ENCODE peak calls at places on chromosomes 7 and 10, in five cellular contexts. R is HuH-7.5, D is aorta, M is WTC11, N is Kasumi-1. P is an unnamed sample.

GRCh38 chr10:114680557-114681117 is 22.6 kb upstream of the ABLIM1 start:
- DNase-seq in D (no peak), M (no peak), N (no peak), R (no peak), P (no peak)

GRCh38 chr10:69316313-69317059 is 38.2 kb downstream of the HK1 start:
- DNase-seq in D (no peak), M (no peak), R (no peak), N (no peak), P (no peak)

GRCh38 chr7:133782470-133782869 is 344.7 kb upstream of the LRGUK start:
- DNase-seq in R (no peak), M (no peak), D (no peak), N (no peak), P (no peak)

GRCh38 chr7:74544706-74545469 is 91.2 kb downstream of the GTF2IRD1 start:
- DNase-seq in D (no peak), M (peak; percentile 65), N (peak; percentile 91), R (peak; percentile 42), P (peak; percentile 40)

GRCh38 chr10:58041901-58042300 is 225.8 kb downstream of the IPMK start:
- DNase-seq in M (no peak), D (no peak), N (no peak), R (no peak), P (no peak)

GRCh38 chr7:124922200-124922599 is 7.4 kb downstream of the POT1 start:
- DNase-seq in M (no peak), N (no peak), D (no peak), R (no peak), P (no peak)

GRCh38 chr10:17214991-17215781 is 12.9 kb upstream of the VIM start:
- DNase-seq in M (no peak), D (no peak), N (peak; percentile 37), R (no peak), P (no peak)

GRCh38 chr10:61992683-61993629 is 91.5 kb downstream of the ARID5B start:
- DNase-seq in D (peak; percentile 73), N (no peak), M (no peak), R (no peak), P (peak; percentile 70)

GRCh38 chr7:106176414-106177294 is 64.5 kb upstream of the SYPL1 start:
- DNase-seq in D (peak; percentile 87), R (peak; percentile 75), M (peak; percentile 94), N (peak; percentile 53), P (no peak)

GRCh38 chr7:2876031-2876862 is 32.1 kb upstream of the GNA12 start:
- DNase-seq in M (no peak), R (no peak), N (no peak), D (no peak), P (no peak)

GRCh38 chr7:26681819-26682418 is 182.5 kb downstream of the SKAP2 start:
- DNase-seq in D (no peak), N (peak; percentile 79), R (no peak), M (no peak), P (no peak)

GRCh38 chr7:99433158-99433557 is 5.4 kb downstream of the PTCD1 start:
- DNase-seq in N (no peak), M (no peak), R (no peak), D (no peak), P (no peak)

GRCh38 chr10:42768581-42769152 is 13.9 kb upstream of the BMS1 start:
- DNase-seq in R (no peak), N (no peak), D (no peak), M (no peak), P (no peak)

GRCh38 chr7:17849504-17849903 is 90.8 kb downstream of the SNX13 start:
- DNase-seq in M (no peak), R (no peak), N (no peak), D (no peak), P (no peak)

GRCh38 chr10:11533328-11533781 is 78.1 kb downstream of the USP6NL start:
- DNase-seq in M (no peak), R (no peak), D (no peak), N (peak; percentile 58), P (no peak)

GRCh38 chr10:21919906-21920305 is 83.6 kb downstream of the DNAJC1 start:
- DNase-seq in D (no peak), M (no peak), N (no peak), R (no peak), P (no peak)

GRCh38 chr7:22350466-22351328 is 6.3 kb downstream of the RAPGEF5 start:
- DNase-seq in D (no peak), R (peak; percentile 55), N (no peak), M (no peak), P (no peak)

GRCh38 chr7:155122831-155123230 is 52.7 kb downstream of the HTR5A start:
- DNase-seq in D (no peak), M (no peak), N (no peak), R (no peak), P (no peak)

GRCh38 chr7:80815733-80816132 is 103.1 kb downstream of the SEMA3C start:
- DNase-seq in N (no peak), D (no peak), R (no peak), M (no peak), P (no peak)

GRCh38 chr10:19819419-19820033 is 3.3 kb downstream of the PLXDC2 start:
- DNase-seq in D (no peak), R (no peak), N (peak; percentile 95), M (no peak), P (peak; percentile 59)

GRCh38 chr10:93073539-93074136 is at the start of gene CYP26A1:
- DNase-seq in R (peak; percentile 62), D (no peak), M (peak; percentile 73), N (no peak), P (no peak)

GRCh38 chr10:14074062-14074884 is 256.5 kb downstream of the FRMD4A start:
- DNase-seq in M (no peak), D (peak; percentile 94), R (peak; percentile 22), N (no peak), P (no peak)

P was measured in SK-N-MC.